ENCODE peak calls at places on chromosome 21, in ten cellular contexts. V is RPMI7951, B is EH, G is germinal center, Q is NCI-H2107, W is HepG2, R is foreskin fibroblast, K is upper lobe of right lung, X is substantia nigra, E is AG04450. P is an unnamed sample.

GRCh38 chr21:15015622-15016471 is 49.0 kb downstream of the NRIP1 start:
- DNase-seq in V (peak), B (peak), G (no peak), Q (no peak), W (no peak), R (peak), K (no peak), X (no peak), E (peak), P (peak)

GRCh38 chr21:37683396-37684114 is 232.7 kb downstream of the KCNJ6 start:
- DNase-seq in V (no peak), B (no peak), G (no peak), Q (no peak), W (no peak), R (no peak), K (no peak), X (no peak), E (no peak), P (no peak)

GRCh38 chr21:36235058-36235582 is 78.5 kb downstream of the DOP1B start:
- DNase-seq in V (no peak), B (no peak), G (no peak), Q (no peak), W (peak), R (no peak), K (no peak), X (no peak), E (no peak), P (no peak)

GRCh38 chr21:39238275-39238674 is 55.0 kb upstream of the PSMG1 start:
- DNase-seq in V (no peak), B (peak), G (no peak), Q (no peak), W (no peak), R (no peak), K (no peak), X (no peak), E (no peak), P (no peak)

GRCh38 chr21:14074177-14074576 is 136.6 kb downstream of the LIPI start:
- DNase-seq in V (no peak), B (no peak), G (no peak), Q (no peak), W (no peak), R (no peak), K (no peak), X (no peak), E (no peak), P (no peak)

GRCh38 chr21:21163904-21164303 is 165.7 kb downstream of the NCAM2 start:
- DNase-seq in V (peak), B (peak), G (peak), Q (no peak), W (peak), R (peak), K (no peak), X (no peak), E (peak), P (peak)

GRCh38 chr21:32136546-32136945 is 142.3 kb downstream of the MIS18A start:
- DNase-seq in V (peak), B (no peak), G (no peak), Q (no peak), W (no peak), R (no peak), K (no peak), X (no peak), E (no peak), P (no peak)

GRCh38 chr21:37780991-37781983 is 135.0 kb downstream of the KCNJ6 start:
- DNase-seq in V (peak), B (no peak), G (no peak), Q (no peak), W (no peak), R (peak), K (no peak), X (no peak), E (no peak), P (no peak)

GRCh38 chr21:45835301-45836267 is 146.0 kb upstream of the COL6A1 start:
- DNase-seq in V (no peak), B (no peak), G (no peak), Q (no peak), W (no peak), R (no peak), K (no peak), X (no peak), E (no peak), P (no peak)

GRCh38 chr21:39105341-39105765 is 77.9 kb downstream of the PSMG1 start:
- DNase-seq in V (no peak), B (peak), G (no peak), Q (no peak), W (peak), R (no peak), K (no peak), X (no peak), E (no peak), P (no peak)

GRCh38 chr21:34609951-34610549 is 4.9 kb downstream of the RCAN1 start:
- DNase-seq in V (no peak), B (no peak), G (no peak), Q (no peak), W (no peak), R (no peak), K (no peak), X (no peak), E (no peak), P (no peak)

P was measured in fibroblast of the conjunctiva.